ENCODE peak calls at places on chromosomes 2 and 18, in seven cellular contexts. One of them, this sample, is unnamed.

GRCh38 chr2:6525371-6525770 is 340.3 kb downstream of the CMPK2 start:
- DNase-seq in CD4-positive, alpha-beta memory T cell: no peak
- DNase-seq in GM12865: no peak
- DNase-seq in H7: no peak
- DNase-seq in pancreas: no peak
- DNase-seq in SJSA1: no peak
- DNase-seq in skeletal muscle cell: no peak
- DNase-seq in this sample: no peak

GRCh38 chr2:71347517-71347916 is 15.9 kb downstream of the ZNF638 start:
- DNase-seq in CD4-positive, alpha-beta memory T cell: peak; percentile 12
- DNase-seq in GM12865: no peak
- DNase-seq in H7: no peak
- DNase-seq in pancreas: no peak
- DNase-seq in SJSA1: peak; percentile 10
- DNase-seq in skeletal muscle cell: no peak
- DNase-seq in this sample: no peak

GRCh38 chr2:176227874-176228273 is 39.4 kb downstream of the HOXD1 start:
- DNase-seq in CD4-positive, alpha-beta memory T cell: no peak
- DNase-seq in GM12865: no peak
- DNase-seq in H7: no peak
- DNase-seq in pancreas: no peak
- DNase-seq in SJSA1: no peak
- DNase-seq in skeletal muscle cell: no peak
- DNase-seq in this sample: no peak

GRCh38 chr2:182870227-182870626 is 3.8 kb upstream of the FRZB start:
- DNase-seq in CD4-positive, alpha-beta memory T cell: no peak
- DNase-seq in GM12865: peak; percentile 42
- DNase-seq in H7: peak; percentile 63
- DNase-seq in pancreas: no peak
- DNase-seq in SJSA1: no peak
- DNase-seq in skeletal muscle cell: no peak
- DNase-seq in this sample: no peak

GRCh38 chr18:28132084-28132483 is 44.8 kb downstream of the CDH2 start:
- DNase-seq in CD4-positive, alpha-beta memory T cell: no peak
- DNase-seq in GM12865: no peak
- DNase-seq in H7: no peak
- DNase-seq in pancreas: no peak
- DNase-seq in SJSA1: no peak
- DNase-seq in skeletal muscle cell: no peak
- DNase-seq in this sample: no peak

GRCh38 chr2:121777699-121778058 is 22.2 kb downstream of the TSN start:
- DNase-seq in CD4-positive, alpha-beta memory T cell: no peak
- DNase-seq in GM12865: no peak
- DNase-seq in H7: no peak
- DNase-seq in pancreas: no peak
- DNase-seq in SJSA1: peak; percentile 22
- DNase-seq in skeletal muscle cell: peak; percentile 26
- DNase-seq in this sample: no peak

GRCh38 chr2:146821836-146822316 is 1023.0 kb upstream of the ACVR2A start:
- DNase-seq in CD4-positive, alpha-beta memory T cell: no peak
- DNase-seq in GM12865: no peak
- DNase-seq in H7: no peak
- DNase-seq in pancreas: no peak
- DNase-seq in SJSA1: peak; percentile 42
- DNase-seq in skeletal muscle cell: peak; percentile 57
- DNase-seq in this sample: no peak

GRCh38 chr2:14632133-14632936 is at the start of gene LRATD1:
- DNase-seq in CD4-positive, alpha-beta memory T cell: no peak
- DNase-seq in GM12865: no peak
- DNase-seq in H7: peak; percentile 95
- DNase-seq in pancreas: peak; percentile 93
- DNase-seq in SJSA1: no peak
- DNase-seq in skeletal muscle cell: peak; percentile 60
- DNase-seq in this sample: no peak

GRCh38 chr18:28637897-28638296 is 461.0 kb upstream of the CDH2 start:
- DNase-seq in CD4-positive, alpha-beta memory T cell: no peak
- DNase-seq in GM12865: no peak
- DNase-seq in H7: peak; percentile 16
- DNase-seq in pancreas: no peak
- DNase-seq in SJSA1: no peak
- DNase-seq in skeletal muscle cell: no peak
- DNase-seq in this sample: no peak

GRCh38 chr2:215465246-215465645 is 29.4 kb upstream of the FN1 start:
- DNase-seq in CD4-positive, alpha-beta memory T cell: no peak
- DNase-seq in GM12865: no peak
- DNase-seq in H7: no peak
- DNase-seq in pancreas: no peak
- DNase-seq in SJSA1: peak; percentile 10
- DNase-seq in skeletal muscle cell: no peak
- DNase-seq in this sample: no peak

GRCh38 chr18:8765692-8766463 is 60.5 kb downstream of the MTCL1 start:
- DNase-seq in CD4-positive, alpha-beta memory T cell: no peak
- DNase-seq in GM12865: no peak
- DNase-seq in H7: no peak
- DNase-seq in pancreas: no peak
- DNase-seq in SJSA1: no peak
- DNase-seq in skeletal muscle cell: no peak
- DNase-seq in this sample: no peak

GRCh38 chr18:11258014-11258413 is 108.6 kb upstream of the PIEZO2 start:
- DNase-seq in CD4-positive, alpha-beta memory T cell: no peak
- DNase-seq in GM12865: no peak
- DNase-seq in H7: no peak
- DNase-seq in pancreas: no peak
- DNase-seq in SJSA1: no peak
- DNase-seq in skeletal muscle cell: no peak
- DNase-seq in this sample: no peak

GRCh38 chr18:55988537-55988936 is 400.5 kb upstream of the TCF4 start:
- DNase-seq in CD4-positive, alpha-beta memory T cell: no peak
- DNase-seq in GM12865: no peak
- DNase-seq in H7: no peak
- DNase-seq in pancreas: no peak
- DNase-seq in SJSA1: peak; percentile 4
- DNase-seq in skeletal muscle cell: no peak
- DNase-seq in this sample: no peak

GRCh38 chr18:48629730-48630324 is 91.0 kb downstream of the CTIF start:
- DNase-seq in CD4-positive, alpha-beta memory T cell: no peak
- DNase-seq in GM12865: no peak
- DNase-seq in H7: no peak
- DNase-seq in pancreas: no peak
- DNase-seq in SJSA1: peak; percentile 98
- DNase-seq in skeletal muscle cell: peak; percentile 99
- DNase-seq in this sample: peak; percentile 98

GRCh38 chr2:219987830-219988229 is 360.4 kb downstream of the SLC4A3 start:
- DNase-seq in CD4-positive, alpha-beta memory T cell: no peak
- DNase-seq in GM12865: no peak
- DNase-seq in H7: no peak
- DNase-seq in pancreas: no peak
- DNase-seq in SJSA1: peak; percentile 53
- DNase-seq in skeletal muscle cell: peak; percentile 60
- DNase-seq in this sample: peak; percentile 75

GRCh38 chr2:15050483-15050882 is 418.0 kb downstream of the LRATD1 start:
- DNase-seq in CD4-positive, alpha-beta memory T cell: no peak
- DNase-seq in GM12865: no peak
- DNase-seq in H7: no peak
- DNase-seq in pancreas: no peak
- DNase-seq in SJSA1: no peak
- DNase-seq in skeletal muscle cell: no peak
- DNase-seq in this sample: no peak

GRCh38 chr18:23386317-23386716 is 66.8 kb upstream of the RIOK3 start:
- DNase-seq in CD4-positive, alpha-beta memory T cell: no peak
- DNase-seq in GM12865: no peak
- DNase-seq in H7: no peak
- DNase-seq in pancreas: no peak
- DNase-seq in SJSA1: no peak
- DNase-seq in skeletal muscle cell: no peak
- DNase-seq in this sample: no peak

GRCh38 chr2:28755411-28755810 is 3.8 kb downstream of the PPP1CB start:
- DNase-seq in CD4-positive, alpha-beta memory T cell: no peak
- DNase-seq in GM12865: no peak
- DNase-seq in H7: no peak
- DNase-seq in pancreas: no peak
- DNase-seq in SJSA1: peak; percentile 79
- DNase-seq in skeletal muscle cell: no peak
- DNase-seq in this sample: no peak

GRCh38 chr2:59892398-59892797 is 661.1 kb downstream of the BCL11A start:
- DNase-seq in CD4-positive, alpha-beta memory T cell: no peak
- DNase-seq in GM12865: no peak
- DNase-seq in H7: no peak
- DNase-seq in pancreas: no peak
- DNase-seq in SJSA1: no peak
- DNase-seq in skeletal muscle cell: no peak
- DNase-seq in this sample: no peak

GRCh38 chr2:45102579-45103117 is 93.4 kb upstream of the SIX2 start:
- DNase-seq in CD4-positive, alpha-beta memory T cell: no peak
- DNase-seq in GM12865: no peak
- DNase-seq in H7: no peak
- DNase-seq in pancreas: no peak
- DNase-seq in SJSA1: no peak
- DNase-seq in skeletal muscle cell: no peak
- DNase-seq in this sample: no peak

GRCh38 chr2:127688405-127688804 is 12.9 kb upstream of the SFT2D3 start:
- DNase-seq in CD4-positive, alpha-beta memory T cell: no peak
- DNase-seq in GM12865: no peak
- DNase-seq in H7: no peak
- DNase-seq in pancreas: no peak
- DNase-seq in SJSA1: no peak
- DNase-seq in skeletal muscle cell: no peak
- DNase-seq in this sample: no peak

GRCh38 chr2:109128466-109129355 is at the start of gene SH3RF3:
- DNase-seq in CD4-positive, alpha-beta memory T cell: peak; percentile 16
- DNase-seq in GM12865: peak; percentile 39
- DNase-seq in H7: peak; percentile 86
- DNase-seq in pancreas: peak; percentile 38
- DNase-seq in SJSA1: peak; percentile 73
- DNase-seq in skeletal muscle cell: no peak
- DNase-seq in this sample: no peak

GRCh38 chr18:28359177-28359576 is 182.2 kb upstream of the CDH2 start:
- DNase-seq in CD4-positive, alpha-beta memory T cell: no peak
- DNase-seq in GM12865: no peak
- DNase-seq in H7: no peak
- DNase-seq in pancreas: no peak
- DNase-seq in SJSA1: no peak
- DNase-seq in skeletal muscle cell: no peak
- DNase-seq in this sample: no peak

GRCh38 chr2:62663443-62663842 is 42.1 kb upstream of the EHBP1 start:
- DNase-seq in CD4-positive, alpha-beta memory T cell: no peak
- DNase-seq in GM12865: no peak
- DNase-seq in H7: no peak
- DNase-seq in pancreas: no peak
- DNase-seq in SJSA1: peak; percentile 80
- DNase-seq in skeletal muscle cell: peak; percentile 86
- DNase-seq in this sample: peak; percentile 96

GRCh38 chr2:12765203-12765602 is 48.5 kb downstream of the TRIB2 start:
- DNase-seq in CD4-positive, alpha-beta memory T cell: no peak
- DNase-seq in GM12865: no peak
- DNase-seq in H7: no peak
- DNase-seq in pancreas: no peak
- DNase-seq in SJSA1: no peak
- DNase-seq in skeletal muscle cell: no peak
- DNase-seq in this sample: no peak

GRCh38 chr2:177273456-177273855 is 8.9 kb upstream of the NFE2L2 start:
- DNase-seq in CD4-positive, alpha-beta memory T cell: no peak
- DNase-seq in GM12865: no peak
- DNase-seq in H7: no peak
- DNase-seq in pancreas: no peak
- DNase-seq in SJSA1: no peak
- DNase-seq in skeletal muscle cell: no peak
- DNase-seq in this sample: no peak
- H3K4me3 ChIP-seq in CD4-positive, alpha-beta memory T cell: no peak overlapping the region
- H3K4me3 ChIP-seq in GM12865: no peak overlapping the region
- H3K4me3 ChIP-seq in H7: no peak overlapping the region
- H3K4me3 ChIP-seq in pancreas: no peak overlapping the region
- H3K4me3 ChIP-seq in SJSA1: no peak overlapping the region
- H3K4me3 ChIP-seq in skeletal muscle cell: no peak overlapping the region
- H3K4me3 ChIP-seq in this sample: no peak overlapping the region

GRCh38 chr2:158999458-158999857 is 31.0 kb downstream of the TANC1 start:
- DNase-seq in CD4-positive, alpha-beta memory T cell: no peak
- DNase-seq in GM12865: no peak
- DNase-seq in H7: no peak
- DNase-seq in pancreas: no peak
- DNase-seq in SJSA1: peak; percentile 47
- DNase-seq in skeletal muscle cell: peak; percentile 39
- DNase-seq in this sample: no peak
- H3K4me3 ChIP-seq in CD4-positive, alpha-beta memory T cell: no peak overlapping the region
- H3K4me3 ChIP-seq in GM12865: no peak overlapping the region
- H3K4me3 ChIP-seq in H7: no peak overlapping the region
- H3K4me3 ChIP-seq in pancreas: no peak overlapping the region
- H3K4me3 ChIP-seq in SJSA1: no peak overlapping the region
- H3K4me3 ChIP-seq in skeletal muscle cell: no peak overlapping the region
- H3K4me3 ChIP-seq in this sample: no peak overlapping the region

DNA sequence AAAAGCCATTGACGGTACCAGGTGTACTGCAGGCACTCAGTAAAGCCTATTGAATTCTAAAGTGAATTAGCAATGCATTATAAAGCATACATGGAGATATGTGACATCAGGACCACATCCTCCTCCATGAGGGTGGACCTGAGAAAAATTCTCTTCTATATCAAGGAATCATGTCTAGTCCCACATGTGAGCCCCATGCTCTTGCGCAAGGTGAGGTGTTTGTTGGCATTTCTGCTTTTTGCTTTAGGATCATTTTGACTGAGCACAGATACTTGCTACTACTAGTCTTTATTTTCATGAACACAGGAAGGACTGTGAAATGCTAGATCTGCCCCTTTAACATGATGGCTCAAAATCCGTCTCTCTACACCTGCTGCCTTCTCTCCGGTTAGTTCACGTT is 183.9 kb downstream of the CD226 start:
- DNase-seq in CD4-positive, alpha-beta memory T cell: no peak
- DNase-seq in GM12865: no peak
- DNase-seq in H7: no peak
- DNase-seq in pancreas: no peak
- DNase-seq in SJSA1: no peak
- DNase-seq in skeletal muscle cell: no peak
- DNase-seq in this sample: no peak
- H3K4me3 ChIP-seq in CD4-positive, alpha-beta memory T cell: no peak overlapping the region
- H3K4me3 ChIP-seq in GM12865: no peak overlapping the region
- H3K4me3 ChIP-seq in H7: no peak overlapping the region
- H3K4me3 ChIP-seq in pancreas: no peak overlapping the region
- H3K4me3 ChIP-seq in SJSA1: no peak overlapping the region
- H3K4me3 ChIP-seq in skeletal muscle cell: no peak overlapping the region
- H3K4me3 ChIP-seq in this sample: no peak overlapping the region

DNA sequence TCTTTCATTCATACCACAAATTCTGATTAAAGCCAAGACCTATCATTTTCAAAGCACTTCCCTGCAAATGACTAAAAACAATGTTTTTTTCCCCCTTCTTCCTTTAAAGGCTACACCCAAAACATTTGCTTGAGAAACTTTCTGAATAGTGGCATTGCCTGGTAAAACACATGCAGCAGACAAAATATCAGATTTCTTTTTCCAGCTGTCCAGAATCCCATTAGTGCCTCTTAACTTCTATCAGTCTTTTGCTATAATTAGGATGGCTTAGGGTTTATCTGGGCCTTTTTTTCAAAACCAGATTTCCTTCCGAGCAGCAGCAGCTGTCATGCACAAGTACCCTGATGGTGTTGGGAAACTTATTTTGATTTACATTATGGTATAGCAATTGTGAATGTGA is 50.6 kb downstream of the ALPK2 start:
- DNase-seq in CD4-positive, alpha-beta memory T cell: no peak
- DNase-seq in GM12865: no peak
- DNase-seq in H7: no peak
- DNase-seq in pancreas: no peak
- DNase-seq in SJSA1: no peak
- DNase-seq in skeletal muscle cell: peak; percentile 56
- DNase-seq in this sample: no peak
- H3K4me3 ChIP-seq in CD4-positive, alpha-beta memory T cell: no peak overlapping the region
- H3K4me3 ChIP-seq in GM12865: no peak overlapping the region
- H3K4me3 ChIP-seq in H7: no peak overlapping the region
- H3K4me3 ChIP-seq in pancreas: no peak overlapping the region
- H3K4me3 ChIP-seq in SJSA1: peak overlapping the region; percentile 45
- H3K4me3 ChIP-seq in skeletal muscle cell: peak overlapping the region; percentile 56
- H3K4me3 ChIP-seq in this sample: peak overlapping the region; percentile 53